ENCODE peak calls at places on chromosome 1, in five cellular contexts. P is cardiac fibroblast; O is stimulated activated effector memory CD8-positive, alpha-beta T cell treated with anti-CD3 and anti-CD28 coated beads, Interleukin-12 subunit alpha, Interleukin-12 subunit beta, amount 100 ng/mL, for 72 hours; K is MCF 10A; V is neural progenitor cell. F is an unnamed sample.

GRCh38 chr1:197965132-197965707 is 48.0 kb downstream of the LHX9 start:
- DNase-seq in P (no peak), O (no peak), K (no peak), V (no peak), F (no peak)

GRCh38 chr1:200856716-200857352 is 15.9 kb upstream of the GPR25 start:
- DNase-seq in P (peak), O (no peak), K (peak), V (no peak), F (no peak)

GRCh38 chr1:65434255-65434654 is 13.8 kb downstream of the LEPR start:
- DNase-seq in P (no peak), O (no peak), K (no peak), V (no peak), F (no peak)

GRCh38 chr1:27003745-27004470 is 8.7 kb downstream of the TENT5B start:
- DNase-seq in P (no peak), O (no peak), K (no peak), V (no peak), F (no peak)

GRCh38 chr1:52424238-52424637 is 19.8 kb downstream of the PRPF38A start:
- DNase-seq in P (peak), O (no peak), K (no peak), V (no peak), F (no peak)

GRCh38 chr1:6208723-6209660 is 3.1 kb downstream of the RNF207 start:
- DNase-seq in P (peak), O (no peak), K (no peak), V (peak), F (peak)

GRCh38 chr1:63935148-63935547 is 161.3 kb downstream of the ROR1 start:
- DNase-seq in P (peak), O (no peak), K (peak), V (no peak), F (peak)

GRCh38 chr1:163178628-163179027 is 24.1 kb downstream of the RGS5 start:
- DNase-seq in P (peak), O (no peak), K (no peak), V (no peak), F (no peak)

GRCh38 chr1:19683351-19683750 is 18.7 kb downstream of the HTR6 start:
- DNase-seq in P (peak), O (no peak), K (no peak), V (no peak), F (no peak)

GRCh38 chr1:31577515-31578191 is 1.3 kb downstream of the TINAGL1 start:
- DNase-seq in P (no peak), O (no peak), K (peak), V (no peak), F (peak)

GRCh38 chr1:111598534-111598933 is 21.1 kb upstream of the RAP1A start:
- DNase-seq in P (no peak), O (no peak), K (no peak), V (no peak), F (no peak)

GRCh38 chr1:225561675-225562074 is 91.2 kb downstream of the ENAH start:
- DNase-seq in P (no peak), O (no peak), K (no peak), V (no peak), F (no peak)

GRCh38 chr1:38031513-38031866 is 15.1 kb downstream of the POU3F1 start:
- DNase-seq in P (no peak), O (no peak), K (no peak), V (no peak), F (no peak)

GRCh38 chr1:116373451-116374339 is 651 bp downstream of the ATP1A1 start:
- DNase-seq in P (peak), O (peak), K (peak), V (peak), F (peak)

GRCh38 chr1:195336718-195337269 is 1271.4 kb downstream of the KCNT2 start:
- DNase-seq in P (no peak), O (no peak), K (no peak), V (no peak), F (peak)

GRCh38 chr1:84146375-84147032 is 2.4 kb downstream of the PRKACB start:
- DNase-seq in P (peak), O (no peak), K (peak), V (no peak), F (peak)

GRCh38 chr1:39646232-39647081 is 7.0 kb upstream of the HEYL start:
- DNase-seq in P (peak), O (no peak), K (no peak), V (peak), F (peak)

GRCh38 chr1:8351693-8352470 is 34.0 kb downstream of the SLC45A1 start:
- DNase-seq in P (no peak), O (no peak), K (peak), V (peak), F (peak)

GRCh38 chr1:30976143-30976542 is 67.6 kb upstream of the SDC3 start:
- DNase-seq in P (peak), O (no peak), K (no peak), V (no peak), F (peak)

GRCh38 chr1:154157520-154158306 is 2.8 kb upstream of the NUP210L start:
- DNase-seq in P (peak), O (peak), K (no peak), V (peak), F (no peak)

GRCh38 chr1:202316186-202316585 is 25.6 kb downstream of the UBE2T start:
- DNase-seq in P (no peak), O (no peak), K (no peak), V (no peak), F (no peak)

GRCh38 chr1:53605181-53605580 is 133.8 kb downstream of the GLIS1 start:
- DNase-seq in P (no peak), O (no peak), K (no peak), V (no peak), F (no peak)

GRCh38 chr1:147491098-147491497 is 50.2 kb upstream of the BCL9 start:
- DNase-seq in P (no peak), O (no peak), K (no peak), V (peak), F (no peak)

GRCh38 chr1:248695451-248696132 is 7.0 kb downstream of the OR14I1 start:
- DNase-seq in P (peak), O (no peak), K (peak), V (no peak), F (no peak)

GRCh38 chr1:109772658-109773202 is 9.0 kb upstream of the EPS8L3 start:
- DNase-seq in P (no peak), O (no peak), K (no peak), V (no peak), F (no peak)